ENCODE peak calls at places on chromosome 6, in seven cellular contexts. O is GDM1; L is effector memory CD8-positive, alpha-beta T cell; N is posterior vena cava; M is activated CD4-positive, CD25-positive, alpha-beta regulatory T cell; Y is activated T-cell treated with anti-CD3 and anti-CD28 coated beads for 48 hours; Q is hypothalamus. V is an unnamed sample.

GRCh38 chr6:85997206-85997605 is 354.5 kb upstream of the SYNCRIP start:
- DNase-seq in L (no peak), N (no peak), M (no peak), Y (no peak), O (no peak), Q (no peak), V (no peak)

GRCh38 chr6:152130441-152130840 is 323.0 kb downstream of the ESR1 start:
- DNase-seq in Y (no peak), Q (no peak), O (no peak), M (no peak), L (no peak), N (no peak), V (no peak)

GRCh38 chr6:1316482-1317220 is 4.8 kb downstream of the FOXQ1 start:
- DNase-seq in N (no peak), Q (no peak), Y (no peak), O (no peak), L (no peak), M (no peak), V (no peak)

GRCh38 chr6:12548526-12548925 is 168.0 kb upstream of the PHACTR1 start:
- DNase-seq in Y (no peak), Q (no peak), M (no peak), N (no peak), O (no peak), L (no peak), V (no peak)

GRCh38 chr6:20455175-20456075 is 53.7 kb downstream of the E2F3 start:
- DNase-seq in O (no peak), L (no peak), Q (no peak), N (no peak), Y (no peak), M (no peak), V (no peak)

GRCh38 chr6:128479991-128480390 is 40.4 kb downstream of the PTPRK start:
- DNase-seq in N (no peak), Y (no peak), M (no peak), L (no peak), O (no peak), Q (no peak), V (no peak)

GRCh38 chr6:158642097-158642601 is 2.4 kb downstream of the DYNLT1 start:
- DNase-seq in L (no peak), Y (no peak), Q (no peak), M (no peak), O (no peak), N (no peak), V (no peak)

GRCh38 chr6:63573899-63574553 is 1.7 kb downstream of the LOC128125822 start:
- DNase-seq in N (no peak), M (no peak), O (peak; percentile 39), L (peak; percentile 54), Y (no peak), Q (no peak), V (no peak)

GRCh38 chr6:138655828-138656227 is 117.7 kb upstream of the CCDC28A start:
- DNase-seq in O (no peak), L (no peak), N (no peak), M (no peak), Y (no peak), Q (no peak), V (no peak)

GRCh38 chr6:154763650-154764049 is 30.4 kb downstream of the SCAF8 start:
- DNase-seq in Y (no peak), M (no peak), O (no peak), N (no peak), L (no peak), Q (no peak), V (no peak)

V was measured in spleen.